ENCODE peak calls at places on chromosomes 7 and 10, in nine cellular contexts. E is activated T-cell treated with anti-CD3 and anti-CD28 coated beads for 1 hour; T is HEK293T; B is RWPE1; W is H54; S is A549; A is astrocyte; G is activated CD8-positive, alpha-beta memory T cell treated with anti-CD3 and anti-CD28 coated beads for 48 hours; V is AG10803. C is an unnamed sample.

GRCh38 chr7:17640730-17641377 is 299.4 kb downstream of the SNX13 start:
- DNase-seq in S (peak), A (no peak), E (peak), W (no peak), V (peak), G (no peak), T (peak), B (peak), C (no peak)

GRCh38 chr7:45978010-45978681 is 57.1 kb upstream of the IGFBP3 start:
- DNase-seq in E (no peak), A (peak), V (peak), G (no peak), B (peak), S (peak), T (no peak), W (peak), C (no peak)

GRCh38 chr10:27258838-27259532 is 18.4 kb upstream of the ACBD5 start:
- DNase-seq in G (no peak), W (no peak), A (no peak), E (no peak), S (no peak), B (no peak), V (no peak), T (no peak), C (no peak)

GRCh38 chr7:117088623-117089199 is 135.4 kb downstream of the ST7 start:
- DNase-seq in T (no peak), W (no peak), G (no peak), E (no peak), V (no peak), B (no peak), A (no peak), S (no peak), C (no peak)

GRCh38 chr10:72740526-72740925 is 48.6 kb downstream of the MCU start:
- DNase-seq in V (no peak), T (peak), S (peak), G (no peak), E (no peak), W (peak), A (peak), B (peak), C (no peak)

GRCh38 chr7:20596653-20597052 is 18.8 kb upstream of the ABCB5 start:
- DNase-seq in E (no peak), T (no peak), S (no peak), G (no peak), B (peak), V (peak), A (peak), W (peak), C (no peak)

GRCh38 chr7:149306854-149307253 is 44.9 kb downstream of the ZNF783 start:
- DNase-seq in G (no peak), B (no peak), W (no peak), A (no peak), V (no peak), T (no peak), S (no peak), E (no peak), C (no peak)

GRCh38 chr10:132665946-132666732 is 119.8 kb downstream of the NKX6-2 start:
- DNase-seq in E (no peak), S (peak), V (peak), G (no peak), B (peak), A (peak), W (peak), T (no peak), C (no peak)

GRCh38 chr10:71368639-71369038 is 28.1 kb upstream of the CDH23 start:
- DNase-seq in S (peak), W (no peak), G (no peak), B (no peak), V (no peak), E (no peak), T (peak), A (no peak), C (no peak)

GRCh38 chr7:97116308-97116707 is 1.2 kb upstream of the SDHAF3 start:
- DNase-seq in E (no peak), A (no peak), S (no peak), G (no peak), W (no peak), B (no peak), V (no peak), T (no peak), C (no peak)

GRCh38 chr7:157717211-157718174 is 380.7 kb downstream of the DNAJB6 start:
- DNase-seq in E (no peak), T (no peak), V (no peak), W (no peak), B (no peak), S (no peak), G (no peak), A (no peak), C (no peak)

GRCh38 chr7:50857804-50858203 is 75.1 kb upstream of the GRB10 start:
- DNase-seq in A (no peak), S (no peak), T (no peak), V (no peak), W (no peak), G (no peak), B (no peak), E (no peak), C (no peak)

GRCh38 chr7:111558948-111559347 is 3.3 kb downstream of the IMMP2L start:
- DNase-seq in T (no peak), V (peak), G (no peak), W (no peak), B (no peak), S (no peak), A (no peak), E (no peak), C (no peak)

GRCh38 chr10:114045071-114045737 is 1.5 kb downstream of the ADRB1 start:
- DNase-seq in S (no peak), E (no peak), V (no peak), W (no peak), B (no peak), T (no peak), A (no peak), G (no peak), C (no peak)

GRCh38 chr7:46554688-46555422 is 633.8 kb upstream of the IGFBP3 start:
- DNase-seq in E (no peak), G (no peak), S (no peak), W (peak), V (peak), B (no peak), T (no peak), A (peak), C (no peak)

GRCh38 chr10:69570050-69570816 is 3.0 kb downstream of the NEUROG3 start:
- DNase-seq in W (no peak), V (no peak), A (no peak), S (no peak), T (no peak), G (no peak), E (no peak), B (no peak), C (no peak)

GRCh38 chr7:101287032-101287431 is 34.6 kb downstream of the IFT22 start:
- DNase-seq in B (no peak), S (no peak), A (no peak), V (no peak), E (no peak), W (no peak), G (no peak), T (no peak), C (no peak)

GRCh38 chr10:14259696-14260595 is 70.8 kb downstream of the FRMD4A start:
- DNase-seq in W (no peak), S (no peak), B (no peak), G (no peak), V (peak), T (no peak), E (no peak), A (peak), C (no peak)

GRCh38 chr10:5094265-5095205 is at the start of gene AKR1C3:
- DNase-seq in W (no peak), E (no peak), S (peak), G (no peak), B (peak), V (peak), T (peak), A (peak), C (no peak)

GRCh38 chr10:96038476-96039387 is 4.7 kb upstream of the CCNJ start:
- DNase-seq in A (no peak), W (no peak), S (no peak), E (no peak), V (no peak), B (no peak), T (no peak), G (no peak), C (no peak)

C was measured in natural killer cell treated with Interleukin-12 subunit alpha and Interleukin-12 subunit beta and Interleukin-15 and Interleukin-18, amount 100 ng/mL, for 72 hours.